ENCODE peak calls at places on chromosomes 6 and 20, in seven cellular contexts. I, U, J, O, Y, N and L are unnamed samples.

GRCh38 chr20:9087531-9088217 is 18.8 kb downstream of the PLCB4 start:
- DNase-seq in I (no peak), U (no peak), J (no peak), O (no peak), Y (no peak), N (no peak), L (no peak)

GRCh38 chr20:41030536-41031242 is 2.1 kb downstream of the TOP1 start:
- DNase-seq in I (peak; percentile 56), U (no peak), J (peak; percentile 57), O (no peak), Y (no peak), N (no peak), L (no peak)

GRCh38 chr6:40426341-40427066 is 160.7 kb downstream of the LRFN2 start:
- DNase-seq in I (no peak), U (no peak), J (no peak), O (no peak), Y (no peak), N (no peak), L (no peak)

GRCh38 chr6:13559251-13559650 is 15.2 kb upstream of the SIRT5 start:
- DNase-seq in I (no peak), U (no peak), J (no peak), O (no peak), Y (no peak), N (no peak), L (no peak)

GRCh38 chr6:143746202-143747119 is 68.7 kb downstream of the PHACTR2 start:
- DNase-seq in I (no peak), U (no peak), J (no peak), O (no peak), Y (no peak), N (no peak), L (no peak)

GRCh38 chr6:108560463-108561308 is at the start of gene FOXO3:
- DNase-seq in I (peak; percentile 91), U (peak; percentile 94), J (peak; percentile 90), O (peak; percentile 91), Y (peak; percentile 67), N (peak; percentile 55), L (peak; percentile 76)

GRCh38 chr6:209432-210103 is 82.7 kb upstream of the DUSP22 start:
- DNase-seq in I (no peak), U (no peak), J (no peak), O (peak; percentile 23), Y (no peak), N (no peak), L (no peak)

GRCh38 chr6:30828027-30828962 is 56.0 kb upstream of the DDR1 start:
- DNase-seq in I (peak; percentile 93), U (peak; percentile 95), J (peak; percentile 89), O (peak; percentile 95), Y (peak; percentile 90), N (peak; percentile 72), L (peak; percentile 76)

GRCh38 chr6:47268572-47269187 is 41.0 kb downstream of the TNFRSF21 start:
- DNase-seq in I (no peak), U (no peak), J (no peak), O (no peak), Y (no peak), N (no peak), L (no peak)

GRCh38 chr6:169169375-169169774 is 84.3 kb downstream of the THBS2 start:
- DNase-seq in I (no peak), U (no peak), J (peak; percentile 37), O (no peak), Y (no peak), N (no peak), L (peak; percentile 25)

GRCh38 chr6:15400572-15401004 is 154.7 kb downstream of the JARID2 start:
- DNase-seq in I (peak; percentile 66), U (no peak), J (no peak), O (peak; percentile 49), Y (peak; percentile 51), N (no peak), L (peak; percentile 50)

GRCh38 chr20:23367770-23368169 is 5.8 kb downstream of the GZF1 start:
- DNase-seq in I (no peak), U (no peak), J (peak; percentile 74), O (no peak), Y (no peak), N (no peak), L (no peak)

GRCh38 chr6:30325150-30325872 is 1.4 kb upstream of the TRIM39 start:
- DNase-seq in I (peak; percentile 59), U (no peak), J (peak; percentile 83), O (peak; percentile 72), Y (peak; percentile 73), N (no peak), L (no peak)

GRCh38 chr6:135088818-135089809 is 34.5 kb upstream of the HBS1L start:
- DNase-seq in I (peak; percentile 83), U (no peak), J (peak; percentile 26), O (no peak), Y (peak; percentile 54), N (no peak), L (no peak)

GRCh38 chr6:136873733-136874132 is 48.4 kb upstream of the SLC35D3 start:
- DNase-seq in I (peak; percentile 40), U (no peak), J (no peak), O (no peak), Y (no peak), N (no peak), L (no peak)

GRCh38 chr6:152135755-152136448 is 328.4 kb downstream of the ESR1 start:
- DNase-seq in I (no peak), U (no peak), J (no peak), O (peak; percentile 26), Y (no peak), N (no peak), L (no peak)

GRCh38 chr6:152130441-152130840 is 323.0 kb downstream of the ESR1 start:
- DNase-seq in I (no peak), U (no peak), J (peak; percentile 24), O (no peak), Y (no peak), N (no peak), L (no peak)

GRCh38 chr6:152142116-152142515 is 334.6 kb downstream of the ESR1 start:
- DNase-seq in I (no peak), U (no peak), J (no peak), O (no peak), Y (peak; percentile 14), N (no peak), L (no peak)

GRCh38 chr6:152136449-152136825 is 329.0 kb downstream of the ESR1 start:
- DNase-seq in I (no peak), U (no peak), J (no peak), O (no peak), Y (no peak), N (no peak), L (no peak)
- TF ChIP-seq CTCF in I (no peak), U (no peak), J (no peak), O (no peak), Y (no peak), N (no peak), L (no peak)

GRCh38 chr20:11355338-11355737 is 562.4 kb upstream of the BTBD3 start:
- DNase-seq in I (no peak), U (no peak), J (no peak), O (no peak), Y (no peak), N (no peak), L (no peak)

GRCh38 chr20:11354841-11355240 is 562.9 kb upstream of the BTBD3 start:
- DNase-seq in I (no peak), U (no peak), J (no peak), O (no peak), Y (no peak), N (no peak), L (no peak)

GRCh38 chr20:11344939-11345338 is 572.8 kb upstream of the BTBD3 start:
- DNase-seq in I (no peak), U (no peak), J (no peak), O (no peak), Y (no peak), N (no peak), L (no peak)

GRCh38 chr20:11352041-11352440 is 565.7 kb upstream of the BTBD3 start:
- DNase-seq in I (no peak), U (no peak), J (no peak), O (no peak), Y (no peak), N (no peak), L (no peak)

GRCh38 chr20:11350126-11351005 is 567.3 kb upstream of the BTBD3 start:
- DNase-seq in I (peak; percentile 84), U (no peak), J (peak; percentile 90), O (peak; percentile 9), Y (peak; percentile 41), N (no peak), L (no peak)
- TF ChIP-seq CTCF in I (peak; percentile 40), U (no peak), J (peak; percentile 86), O (no peak), Y (no peak), N (no peak), L (no peak)

DNA sequence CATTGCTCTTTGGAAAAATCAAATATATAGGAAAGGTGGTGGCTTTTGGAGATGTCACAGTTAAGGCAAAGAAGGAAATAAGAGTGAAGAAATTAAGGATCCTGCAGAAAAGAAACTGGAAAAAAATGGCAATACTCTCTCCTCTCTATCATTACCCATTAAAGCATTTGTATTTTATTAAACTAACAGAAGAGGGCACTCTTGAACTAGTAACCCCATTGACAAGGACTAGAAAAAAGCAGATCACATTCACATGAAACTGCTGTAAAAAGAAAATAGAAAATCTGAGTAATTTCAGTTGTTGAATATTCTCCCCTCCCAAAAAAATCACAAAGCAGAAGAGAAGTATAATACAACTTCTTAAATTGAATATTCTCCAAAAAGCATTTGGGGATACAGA is 104.1 kb upstream of the SLC35B3 start:
- DNase-seq in I (peak; percentile 48), U (no peak), J (peak; percentile 16), O (no peak), Y (peak; percentile 72), N (no peak), L (no peak)
- TF ChIP-seq CTCF in I (peak; percentile 27), U (no peak), J (peak; percentile 40), O (no peak), Y (peak; percentile 62), N (no peak), L (no peak)

GRCh38 chr6:159540152-159540551 is 152.9 kb downstream of the SOD2 start:
- DNase-seq in I (no peak), U (no peak), J (no peak), O (no peak), Y (peak; percentile 30), N (no peak), L (no peak)
- TF ChIP-seq CTCF in I (peak; percentile 24), U (no peak), J (peak; percentile 16), O (no peak), Y (peak; percentile 52), N (no peak), L (peak; percentile 27)

GRCh38 chr20:45322952-45323383 is 14.9 kb upstream of the MATN4 start:
- DNase-seq in I (peak; percentile 50), U (no peak), J (no peak), O (peak; percentile 75), Y (peak; percentile 34), N (no peak), L (no peak)
- TF ChIP-seq CTCF in I (peak; percentile 25), U (no peak), J (peak; percentile 71), O (no peak), Y (peak; percentile 28), N (no peak), L (no peak)

GRCh38 chr6:165889636-165890403 is 226.8 kb upstream of the PDE10A start:
- DNase-seq in I (peak; percentile 77), U (no peak), J (peak; percentile 31), O (peak; percentile 16), Y (peak; percentile 50), N (no peak), L (peak; percentile 55)
- TF ChIP-seq CTCF in I (peak; percentile 90), U (peak; percentile 37), J (peak; percentile 33), O (no peak), Y (peak; percentile 68), N (no peak), L (peak; percentile 47)